ENCODE peak calls at places on chromosomes 16 and 17, in seven cellular contexts. F is IMR-90, N is H9, X is mesendoderm, T is neuronal stem cell, I is trophoblast cell, Y is mesenchymal stem cell. L is an unnamed sample.

GRCh38 chr16:67979955-67980678 is at the start of gene DPEP3:
- DNase-seq in Y (no peak), N (peak; percentile 82), F (no peak), T (no peak), I (no peak), X (peak; percentile 61), L (peak; percentile 89)

GRCh38 chr17:63950940-63951907 is 19.1 kb upstream of the CD79B start:
- DNase-seq in I (peak; percentile 75), F (no peak), X (peak; percentile 54), Y (no peak), T (no peak), N (peak; percentile 83), L (peak; percentile 88)

GRCh38 chr16:2977440-2977839 is 2.8 kb downstream of the PKMYT1 start:
- DNase-seq in X (no peak), I (no peak), F (no peak), Y (no peak), T (no peak), N (no peak), L (no peak)

GRCh38 chr17:58120195-58120822 is 27.9 kb upstream of the OR4D1 start:
- DNase-seq in T (peak; percentile 80), N (peak; percentile 78), X (peak; percentile 80), F (peak; percentile 66), I (peak; percentile 45), Y (peak; percentile 65), L (peak; percentile 59)

GRCh38 chr17:46020998-46021397 is 21.9 kb downstream of the STH start:
- DNase-seq in N (no peak), X (no peak), T (no peak), F (no peak), I (peak; percentile 94), Y (no peak), L (no peak)

GRCh38 chr16:69567031-69567680 is 1.4 kb downstream of the NFAT5 start:
- DNase-seq in X (peak; percentile 67), I (peak; percentile 78), F (peak; percentile 33), Y (no peak), T (no peak), N (peak; percentile 39), L (no peak)

GRCh38 chr16:25311039-25311438 is 53.4 kb upstream of the ZKSCAN2 start:
- DNase-seq in X (no peak), T (no peak), N (no peak), Y (no peak), I (no peak), F (no peak), L (no peak)

GRCh38 chr16:85674418-85674755 is 14.4 kb downstream of the GINS2 start:
- DNase-seq in X (no peak), F (no peak), N (no peak), T (no peak), Y (no peak), I (no peak), L (no peak)

GRCh38 chr17:30600062-30600829 is 123.0 kb downstream of the GOSR1 start:
- DNase-seq in N (peak; percentile 93), F (peak; percentile 70), I (peak; percentile 78), T (peak; percentile 82), X (peak; percentile 94), Y (peak; percentile 89), L (peak; percentile 91)

GRCh38 chr17:17484451-17484899 is 7.7 kb downstream of the MED9 start:
- DNase-seq in I (no peak), T (no peak), X (no peak), N (no peak), Y (peak; percentile 14), F (peak; percentile 39), L (no peak)

GRCh38 chr16:88580371-88580770 is 10.2 kb downstream of the ZC3H18 start:
- DNase-seq in F (no peak), Y (no peak), T (no peak), N (no peak), I (no peak), X (no peak), L (no peak)

GRCh38 chr17:77312786-77313599 is 172.2 kb downstream of the SEC14L1 start:
- DNase-seq in N (no peak), T (no peak), F (peak; percentile 82), Y (peak; percentile 67), X (no peak), I (no peak), L (no peak)

GRCh38 chr16:75305364-75306101 is 54.1 kb upstream of the BCAR1 start:
- DNase-seq in N (no peak), X (peak; percentile 73), F (peak; percentile 100), I (peak; percentile 96), T (no peak), Y (peak; percentile 100), L (no peak)

GRCh38 chr17:72400488-72400827 is 279.6 kb downstream of the SOX9 start:
- DNase-seq in N (no peak), F (no peak), Y (no peak), I (no peak), T (no peak), X (no peak), L (no peak)

GRCh38 chr16:66512589-66513404 is 37.1 kb downstream of the TK2 start:
- DNase-seq in Y (peak; percentile 41), I (peak; percentile 86), N (no peak), F (no peak), T (no peak), X (peak; percentile 79), L (no peak)

GRCh38 chr16:55433535-55433934 is 45.5 kb upstream of the MMP2 start:
- DNase-seq in I (no peak), N (no peak), T (no peak), Y (no peak), F (no peak), X (no peak), L (no peak)
- H3K18ac ChIP-seq in I (no peak overlapping the region), N (no peak overlapping the region), T (peak overlapping the region; percentile 36), Y (no peak overlapping the region), F (no peak overlapping the region), X (no peak overlapping the region), L (no peak overlapping the region)

GRCh38 chr17:68512967-68513474 is 791 bp downstream of the PRKAR1A start:
- DNase-seq in Y (peak; percentile 68), N (no peak), I (peak; percentile 3), X (peak; percentile 86), T (no peak), F (peak; percentile 43), L (no peak)

GRCh38 chr17:68515238-68515637 is 3.0 kb downstream of the PRKAR1A start:
- DNase-seq in X (no peak), F (no peak), Y (no peak), N (no peak), I (no peak), T (no peak), L (no peak)

GRCh38 chr17:68512247-68512966 is at the start of gene PRKAR1A:
- DNase-seq in I (peak; percentile 92), F (peak; percentile 95), N (peak; percentile 98), X (peak; percentile 98), T (peak; percentile 92), Y (peak; percentile 97), L (peak; percentile 78)

GRCh38 chr17:68514809-68515208 is 2.6 kb downstream of the PRKAR1A start:
- DNase-seq in X (peak; percentile 11), T (no peak), N (no peak), F (peak; percentile 63), Y (peak; percentile 87), I (no peak), L (no peak)

DNA sequence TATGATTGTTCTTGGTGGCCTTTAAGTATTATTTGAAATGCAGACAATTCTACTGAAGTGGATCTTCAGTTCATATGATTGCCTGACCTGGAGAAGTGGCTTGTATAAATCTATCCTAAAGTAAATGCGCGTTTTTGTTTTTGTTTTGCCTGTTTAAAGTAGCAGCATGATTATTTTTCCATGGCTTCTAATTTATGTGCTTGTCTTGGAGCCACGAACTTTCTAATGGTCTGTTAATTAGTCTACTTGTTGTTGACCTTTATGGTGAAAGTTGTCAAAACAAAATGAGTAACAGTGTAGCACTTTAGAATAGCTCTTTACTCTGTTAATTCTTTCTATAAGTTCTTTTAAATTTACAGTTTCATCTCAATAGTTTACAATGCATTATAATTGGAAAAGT is 1.7 kb downstream of the PRKAR1A start:
- DNase-seq in Y (no peak), X (no peak), N (no peak), T (no peak), F (no peak), I (no peak), L (no peak)
- H3K18ac ChIP-seq in Y (no peak overlapping the region), X (no peak overlapping the region), N (no peak overlapping the region), T (no peak overlapping the region), F (no peak overlapping the region), I (no peak overlapping the region), L (no peak overlapping the region)

DNA sequence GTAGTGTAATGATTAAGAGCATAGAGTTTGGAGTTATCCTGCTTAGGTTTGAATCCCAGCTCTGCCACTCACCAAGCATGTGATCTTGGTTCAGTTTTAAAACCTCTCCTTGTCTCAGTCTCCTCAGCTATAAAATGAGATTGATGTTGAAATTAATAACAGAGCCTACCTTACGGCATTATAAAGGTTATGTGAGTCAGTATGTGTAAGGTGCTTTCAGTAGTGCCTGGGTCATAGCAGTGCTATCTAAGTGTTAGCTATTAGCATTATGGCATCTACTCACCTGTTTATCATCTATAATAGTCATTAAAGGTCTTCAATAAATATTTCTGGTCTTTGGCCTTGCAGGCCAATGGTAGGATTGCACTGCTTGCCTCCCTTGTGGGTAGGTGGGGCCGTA is 53.4 kb downstream of the PRKCB start:
- DNase-seq in F (no peak), T (no peak), N (no peak), X (no peak), Y (no peak), I (no peak), L (no peak)
- H3K18ac ChIP-seq in F (no peak overlapping the region), T (no peak overlapping the region), N (no peak overlapping the region), X (no peak overlapping the region), Y (no peak overlapping the region), I (no peak overlapping the region), L (no peak overlapping the region)

GRCh38 chr17:44983563-44983962 is 15.5 kb upstream of the C1QL1 start:
- DNase-seq in X (no peak), F (no peak), Y (no peak), T (no peak), I (no peak), N (no peak), L (no peak)
- H3K18ac ChIP-seq in X (no peak overlapping the region), F (no peak overlapping the region), Y (no peak overlapping the region), T (no peak overlapping the region), I (no peak overlapping the region), N (no peak overlapping the region), L (no peak overlapping the region)

DNA sequence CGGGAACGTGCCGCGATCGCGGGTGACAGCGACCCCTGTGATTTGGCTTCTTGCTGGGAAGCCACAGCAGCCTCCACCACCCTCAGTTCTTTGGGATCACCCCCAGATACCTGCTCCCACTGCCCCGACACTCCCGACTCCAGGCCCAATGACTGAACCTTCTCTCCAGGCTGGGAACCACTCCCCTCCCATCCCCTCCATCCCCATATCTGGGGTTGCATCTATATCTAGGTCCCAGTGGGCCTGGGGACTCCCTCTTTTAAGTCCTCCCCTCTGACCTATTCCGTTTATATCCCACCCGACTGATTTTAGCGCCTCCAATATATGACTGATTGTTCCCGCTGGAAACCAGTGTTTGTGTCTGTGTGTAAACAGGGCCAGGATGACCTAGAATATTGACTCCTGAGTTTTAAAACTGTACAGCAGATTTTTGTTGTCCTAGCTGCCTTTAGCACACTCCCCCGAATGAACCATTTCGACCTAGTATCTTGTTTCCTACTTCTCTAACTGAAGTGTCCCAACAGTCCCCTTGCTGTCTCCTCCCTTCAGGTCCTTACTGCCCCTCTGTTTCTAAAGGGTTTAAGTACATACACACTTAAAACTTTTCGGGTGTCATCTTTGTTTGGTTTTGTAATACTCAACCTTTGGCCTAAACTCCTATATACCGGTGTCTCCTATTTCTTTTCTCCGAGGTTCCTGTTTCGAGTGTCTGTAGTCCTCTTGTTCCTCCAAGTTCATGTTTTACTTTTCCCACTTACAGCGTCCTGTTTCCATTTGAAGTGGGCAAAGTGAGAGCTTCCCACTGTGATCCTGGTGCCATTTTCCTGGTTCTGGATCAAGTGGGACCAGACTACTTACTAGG is 831 bp downstream of the PSMD3 start:
- DNase-seq in T (no peak), F (no peak), Y (peak; percentile 19), I (no peak), X (peak; percentile 23), N (no peak), L (no peak)
- H3K18ac ChIP-seq in T (peak overlapping the region; percentile 98), F (no peak overlapping the region), Y (peak overlapping the region; percentile 95), I (peak overlapping the region; percentile 73), X (peak overlapping the region; percentile 89), N (peak overlapping the region; percentile 53), L (no peak overlapping the region)

L was measured in H1.